ENCODE peak calls at places on chromosomes 13 and 19, in four cellular contexts. W, V, O and B are unnamed samples.

GRCh38 chr13:30934381-30934780 is 1.9 kb downstream of the TEX26 start:
- DNase-seq in V (no peak), O (no peak), W (no peak), B (no peak)

GRCh38 chr13:87057807-87058520 is 613.2 kb upstream of the SLITRK5 start:
- DNase-seq in W (no peak), V (no peak), O (no peak), B (no peak)

GRCh38 chr19:56765107-56765506 is 75.4 kb downstream of the PEG3 start:
- DNase-seq in V (no peak), O (no peak), W (no peak), B (no peak)

GRCh38 chr19:58407658-58408151 is 744 bp upstream of the ZNF584 start:
- DNase-seq in V (no peak), O (no peak), W (no peak), B (no peak)

GRCh38 chr13:110303644-110304043 is 3.3 kb downstream of the COL4A1 start:
- DNase-seq in W (no peak), O (no peak), V (no peak), B (no peak)

GRCh38 chr13:99371956-99372355 is 64.8 kb upstream of the GPR183 start:
- DNase-seq in V (no peak), W (no peak), O (no peak), B (no peak)

GRCh38 chr19:29665826-29666633 is 769 bp downstream of the PLEKHF1 start:
- DNase-seq in W (peak; percentile 79), O (peak; percentile 66), V (peak; percentile 69), B (no peak)

GRCh38 chr19:14073925-14074838 is 1.6 kb downstream of the MISP3 start:
- DNase-seq in W (no peak), V (no peak), O (no peak), B (no peak)

GRCh38 chr19:4567584-4568071 is 8.1 kb upstream of the SEMA6B start:
- DNase-seq in V (peak; percentile 35), W (no peak), O (no peak), B (no peak)

GRCh38 chr13:39133781-39134180 is 95.5 kb downstream of the NHLRC3 start:
- DNase-seq in O (no peak), V (no peak), W (no peak), B (no peak)

GRCh38 chr19:30107351-30107750 is 165.3 kb downstream of the URI1 start:
- DNase-seq in V (no peak), W (no peak), O (no peak), B (no peak)

GRCh38 chr19:17370026-17370587 is 7.0 kb downstream of the PLVAP start:
- DNase-seq in W (no peak), V (peak; percentile 47), O (peak; percentile 15), B (no peak)

GRCh38 chr19:18785179-18786124 is 5.7 kb downstream of the COMP start:
- DNase-seq in W (peak; percentile 83), O (peak; percentile 38), V (peak; percentile 44), B (no peak)

GRCh38 chr13:78602561-78603239 is 652 bp downstream of the POU4F1 start:
- DNase-seq in W (no peak), O (no peak), V (no peak), B (no peak)

GRCh38 chr13:74930402-74931165 is 551.4 kb downstream of the TBC1D4 start:
- DNase-seq in V (peak; percentile 61), O (peak; percentile 74), W (no peak), B (peak; percentile 26)

GRCh38 chr19:3046621-3047306 is 15.5 kb downstream of the TLE5 start:
- DNase-seq in V (no peak), W (no peak), O (no peak), B (no peak)

GRCh38 chr19:13430790-13431582 is 75.3 kb downstream of the CACNA1A start:
- DNase-seq in O (peak; percentile 36), V (peak; percentile 38), W (peak; percentile 32), B (peak; percentile 28)

GRCh38 chr13:23960566-23961156 is 63.4 kb upstream of the C1QTNF9B start:
- DNase-seq in O (peak; percentile 48), V (peak; percentile 43), W (no peak), B (no peak)

GRCh38 chr13:84497613-84498012 is 615.3 kb upstream of the SLITRK1 start:
- DNase-seq in W (no peak), V (no peak), O (no peak), B (no peak)

GRCh38 chr19:54436031-54436523 is 12.9 kb upstream of the LENG8 start:
- DNase-seq in V (no peak), O (no peak), W (no peak), B (no peak)

GRCh38 chr13:113077566-113077952 is 28.0 kb upstream of the F7 start:
- DNase-seq in W (no peak), O (no peak), V (no peak), B (no peak)

GRCh38 chr13:110109910-110110309 is 197.0 kb downstream of the COL4A1 start:
- DNase-seq in O (peak; percentile 96), V (peak; percentile 93), W (peak; percentile 79), B (peak; percentile 67)

GRCh38 chr19:50916069-50916468 is 4.9 kb upstream of the KLK4 start:
- DNase-seq in W (no peak), O (no peak), V (no peak), B (no peak)

GRCh38 chr19:17775245-17775927 is 19.6 kb upstream of the B3GNT3 start:
- DNase-seq in W (peak; percentile 39), O (no peak), V (peak; percentile 9), B (no peak)

GRCh38 chr19:31316201-31316951 is 32.9 kb downstream of the TSHZ3 start:
- DNase-seq in V (peak; percentile 71), W (peak; percentile 54), O (peak; percentile 57), B (no peak)

GRCh38 chr13:108383676-108384075 is 114.2 kb downstream of the TNFSF13B start:
- DNase-seq in O (no peak), V (no peak), W (no peak), B (no peak)

GRCh38 chr13:26829716-26830115 is 69.1 kb upstream of the GPR12 start:
- DNase-seq in O (no peak), W (no peak), V (no peak), B (no peak)

GRCh38 chr13:91375119-91375729 is 23.2 kb upstream of the GPC5 start:
- DNase-seq in V (peak; percentile 5), O (no peak), W (no peak), B (no peak)

GRCh38 chr19:33705860-33706259 is 84.1 kb downstream of the CHST8 start:
- DNase-seq in V (no peak), W (no peak), O (no peak), B (no peak)

GRCh38 chr19:33704271-33704670 is 82.5 kb downstream of the CHST8 start:
- DNase-seq in V (no peak), O (no peak), W (no peak), B (no peak)

GRCh38 chr19:33703821-33704220 is 82.1 kb downstream of the CHST8 start:
- DNase-seq in V (no peak), W (no peak), O (no peak), B (no peak)

GRCh38 chr19:33703438-33703750 is 81.6 kb downstream of the CHST8 start:
- DNase-seq in V (no peak), W (no peak), O (no peak), B (no peak)

DNA sequence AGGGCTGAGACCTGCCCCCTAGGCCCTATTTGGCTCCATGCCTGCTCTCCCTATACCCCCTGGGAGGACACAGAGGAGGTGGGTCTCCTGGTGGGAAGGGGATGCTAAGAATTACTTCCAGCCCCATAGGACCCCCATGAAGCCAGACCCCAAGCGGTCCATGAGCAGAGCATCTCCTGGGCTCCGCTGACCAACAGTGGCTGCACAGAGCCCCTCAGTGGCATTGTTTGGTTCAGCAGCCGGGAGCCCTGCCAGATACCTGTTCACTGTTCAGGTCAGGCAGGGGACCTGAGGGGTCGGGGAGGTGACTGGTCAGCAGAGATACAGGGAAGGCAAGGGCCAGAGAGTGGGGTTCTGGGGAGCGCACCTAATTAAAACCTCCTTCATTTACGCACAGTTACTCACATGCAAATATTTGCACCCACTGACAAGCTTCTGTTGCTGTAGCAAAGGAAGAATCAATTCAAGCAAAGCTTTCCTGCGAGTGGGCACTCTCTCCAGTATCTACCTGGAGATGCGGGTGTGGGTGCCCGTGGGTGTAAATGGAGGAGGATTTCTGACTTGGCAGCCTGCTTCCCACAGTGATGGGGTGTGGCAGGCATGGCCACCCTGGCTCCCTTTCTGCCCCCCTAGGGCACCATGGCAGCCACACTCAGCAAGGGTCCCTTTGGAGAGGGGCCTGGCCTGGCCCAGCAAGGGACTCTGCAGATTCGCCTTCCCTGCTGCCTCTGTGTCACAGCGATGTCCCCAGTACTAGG is 83.5 kb downstream of the CHST8 start:
- DNase-seq in W (no peak), O (no peak), V (no peak), B (no peak)
- TF ChIP-seq CTCF in W (no peak), O (no peak), V (no peak), B (no peak)

GRCh38 chr13:29428310-29428991 is 167.0 kb downstream of the SLC7A1 start:
- DNase-seq in V (no peak), O (peak; percentile 24), W (no peak), B (no peak)
- H3K4me3 ChIP-seq in V (peak overlapping the region; percentile 56), O (no peak overlapping the region), W (peak overlapping the region; percentile 42), B (peak overlapping the region; percentile 38)

DNA sequence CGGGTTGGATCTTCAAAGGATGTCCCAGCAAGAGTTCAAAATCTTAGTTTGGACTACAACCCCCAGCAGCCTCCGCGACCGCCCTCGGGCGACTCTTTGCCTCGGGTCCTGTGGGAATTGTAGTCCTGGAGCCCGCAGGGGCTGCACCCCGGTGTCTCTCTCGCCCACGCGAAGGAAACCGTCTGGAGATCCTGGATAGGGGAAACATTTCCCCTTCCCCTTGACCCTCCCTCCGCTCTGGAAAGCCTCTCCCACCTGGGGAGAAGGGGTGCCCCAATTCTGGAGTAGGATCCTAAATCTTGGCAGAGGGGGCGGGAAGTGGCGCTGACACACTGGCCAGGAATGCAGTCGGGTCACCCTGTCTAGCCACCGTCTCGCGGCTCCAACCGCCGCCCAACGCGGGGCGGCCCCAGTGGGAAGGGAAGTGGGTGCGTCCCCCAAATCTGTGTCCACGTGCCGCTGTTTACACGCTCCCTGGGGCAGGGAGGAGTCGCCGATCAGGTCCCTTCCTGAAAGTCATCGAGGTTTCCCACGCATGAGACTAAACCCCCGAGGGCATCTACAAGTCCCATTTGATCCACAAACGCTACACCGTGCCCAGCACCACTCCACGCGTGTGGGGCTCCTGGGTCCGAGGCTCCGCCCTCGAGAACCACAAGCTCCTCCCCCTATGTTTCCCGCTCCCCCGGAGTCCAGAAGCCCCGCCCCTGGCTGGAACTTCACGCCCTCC is 731 bp upstream of the PPP1R13L start:
- DNase-seq in O (peak; percentile 87), W (peak; percentile 91), V (peak; percentile 87), B (peak; percentile 68)
- TF ChIP-seq CTCF in O (no peak), W (no peak), V (no peak), B (no peak)

GRCh38 chr19:48249502-48250014 is 6.2 kb downstream of the CARD8 start:
- DNase-seq in W (peak; percentile 61), O (no peak), V (no peak), B (no peak)
- H3K4me3 ChIP-seq in W (peak overlapping the region; percentile 23), O (no peak overlapping the region), V (no peak overlapping the region), B (no peak overlapping the region)